ENCODE peak calls at places on chromosomes 4 and X, in four cellular contexts. R is GM23338, C is sigmoid colon, B is upper lobe of left lung. K is an unnamed sample.

GRCh38 chr4:69888336-69888735 is 28.4 kb upstream of the SULT1E1 start:
- DNase-seq in R (no peak), C (no peak), B (no peak), K (no peak)

GRCh38 chrX:19842542-19842941 is 44.9 kb downstream of the SH3KBP1 start:
- DNase-seq in R (no peak), C (no peak), B (no peak), K (no peak)

GRCh38 chr4:110826656-110827055 is 203.8 kb upstream of the PITX2 start:
- DNase-seq in R (no peak), C (no peak), B (no peak), K (no peak)

GRCh38 chrX:3651272-3651671 is 62.2 kb downstream of the PRKX start:
- DNase-seq in R (peak; percentile 12), C (no peak), B (no peak), K (no peak)

GRCh38 chrX:72316408-72317079 is 10.8 kb upstream of the CITED1 start:
- DNase-seq in R (peak; percentile 40), C (no peak), B (no peak), K (no peak)

GRCh38 chr4:947491-947971 is 15.3 kb downstream of the TMEM175 start:
- DNase-seq in R (no peak), C (peak; percentile 46), B (no peak), K (no peak)

GRCh38 chr4:530017-530781 is 31.2 kb downstream of the PIGG start:
- DNase-seq in R (no peak), C (no peak), B (no peak), K (no peak)

GRCh38 chr4:89754531-89754930 is 82.4 kb downstream of the SNCA start:
- DNase-seq in R (no peak), C (no peak), B (no peak), K (no peak)

GRCh38 chrX:65688403-65688881 is 21.0 kb downstream of the MSN start:
- DNase-seq in R (no peak), C (no peak), B (peak; percentile 40), K (peak; percentile 21)

GRCh38 chr4:832536-832935 is 6.6 kb upstream of the CPLX1 start:
- DNase-seq in R (no peak), C (no peak), B (no peak), K (no peak)

GRCh38 chr4:122963222-122963621 is 40.8 kb upstream of the NUDT6 start:
- DNase-seq in R (no peak), C (no peak), B (no peak), K (no peak)

GRCh38 chr4:37953620-37954325 is 6.4 kb upstream of the PTTG2 start:
- DNase-seq in R (no peak), C (no peak), B (no peak), K (no peak)

GRCh38 chr4:14878681-14879080 is 123.6 kb upstream of the CPEB2 start:
- DNase-seq in R (no peak), C (no peak), B (no peak), K (no peak)

GRCh38 chrX:3244203-3244743 is 102.2 kb downstream of the MXRA5 start:
- DNase-seq in R (no peak), C (no peak), B (no peak), K (no peak)

GRCh38 chrX:143788265-143788664 is 67.7 kb upstream of the SPANXN2 start:
- DNase-seq in R (peak; percentile 1), C (no peak), B (no peak), K (no peak)

GRCh38 chr4:127304356-127304755 is 328.4 kb upstream of the INTU start:
- DNase-seq in R (no peak), C (no peak), B (no peak), K (no peak)

GRCh38 chr4:3262208-3263052 is 13.5 kb downstream of the MSANTD1 start:
- DNase-seq in R (no peak), C (peak; percentile 41), B (peak; percentile 16), K (peak; percentile 3)

GRCh38 chr4:3445829-3446545 is 4.2 kb downstream of the HGFAC start:
- DNase-seq in R (no peak), C (no peak), B (no peak), K (no peak)

GRCh38 chr4:109155682-109156243 is 146.7 kb downstream of the COL25A1 start:
- DNase-seq in R (no peak), C (no peak), B (no peak), K (no peak)

GRCh38 chrX:150573702-150574101 is 5.3 kb downstream of the MTM1 start:
- DNase-seq in R (no peak), C (no peak), B (no peak), K (peak; percentile 40)

GRCh38 chrX:77447339-77448149 is at the start of gene FGF16:
- DNase-seq in R (peak; percentile 34), C (no peak), B (no peak), K (no peak)

GRCh38 chr4:17027495-17027894 is 129.1 kb upstream of the LDB2 start:
- DNase-seq in R (no peak), C (no peak), B (no peak), K (no peak)

GRCh38 chr4:140930556-140930955 is 174.4 kb upstream of the TBC1D9 start:
- DNase-seq in R (no peak), C (peak; percentile 71), B (no peak), K (no peak)

GRCh38 chr4:165505991-165506779 is 127.4 kb downstream of the CPE start:
- DNase-seq in R (no peak), C (no peak), B (no peak), K (no peak)

GRCh38 chrX:38871129-38872029 is 70.1 kb downstream of the MID1IP1 start:
- DNase-seq in R (peak; percentile 85), C (no peak), B (no peak), K (no peak)

GRCh38 chr4:102169345-102169744 is 175.9 kb downstream of the SLC39A8 start:
- DNase-seq in R (peak; percentile 52), C (no peak), B (no peak), K (no peak)

GRCh38 chrX:65718538-65718937 is 51.1 kb downstream of the MSN start:
- DNase-seq in R (no peak), C (no peak), B (no peak), K (no peak)

GRCh38 chr4:179110816-179111215 is 1668.6 kb upstream of the AGA start:
- DNase-seq in R (no peak), C (no peak), B (no peak), K (no peak)

GRCh38 chr4:110970642-110971041 is 347.8 kb upstream of the PITX2 start:
- DNase-seq in R (peak; percentile 92), C (no peak), B (peak; percentile 21), K (peak; percentile 68)

GRCh38 chr4:24809376-24809775 is 14.0 kb downstream of the SOD3 start:
- DNase-seq in R (peak; percentile 74), C (no peak), B (no peak), K (no peak)

GRCh38 chr4:83723609-83724008 is 187.7 kb downstream of the GPAT3 start:
- DNase-seq in R (no peak), C (no peak), B (no peak), K (no peak)

GRCh38 chrX:109590176-109590575 is 34.8 kb downstream of the KCNE5 start:
- DNase-seq in R (no peak), C (no peak), B (no peak), K (no peak)

GRCh38 chrX:10008483-10009056 is 41.4 kb downstream of the CLDN34 start:
- DNase-seq in R (no peak), C (no peak), B (no peak), K (no peak)

GRCh38 chr4:162274354-162274753 is 110.6 kb upstream of the FSTL5 start:
- DNase-seq in R (no peak), C (peak; percentile 72), B (no peak), K (peak; percentile 26)

GRCh38 chr4:184510431-184510830 is 36.1 kb upstream of the IRF2 start:
- DNase-seq in R (no peak), C (no peak), B (peak; percentile 31), K (no peak)

GRCh38 chr4:121900132-121900983 is 30.1 kb upstream of the BBS7 start:
- DNase-seq in R (peak; percentile 84), C (no peak), B (peak; percentile 27), K (peak; percentile 35)

GRCh38 chrX:48459483-48459882 is 10.6 kb downstream of the SLC38A5 start:
- DNase-seq in R (no peak), C (no peak), B (no peak), K (no peak)

GRCh38 chrX:16312761-16313623 is 145.7 kb downstream of the MAGEB17 start:
- DNase-seq in R (peak; percentile 10), C (no peak), B (no peak), K (no peak)

GRCh38 chr4:147843162-147843561 is 111.3 kb downstream of the ARHGAP10 start:
- DNase-seq in R (peak; percentile 50), C (no peak), B (no peak), K (no peak)

GRCh38 chr4:106676173-106676921 is 307.8 kb upstream of the GIMD1 start:
- DNase-seq in R (no peak), C (no peak), B (no peak), K (no peak)

DNA sequence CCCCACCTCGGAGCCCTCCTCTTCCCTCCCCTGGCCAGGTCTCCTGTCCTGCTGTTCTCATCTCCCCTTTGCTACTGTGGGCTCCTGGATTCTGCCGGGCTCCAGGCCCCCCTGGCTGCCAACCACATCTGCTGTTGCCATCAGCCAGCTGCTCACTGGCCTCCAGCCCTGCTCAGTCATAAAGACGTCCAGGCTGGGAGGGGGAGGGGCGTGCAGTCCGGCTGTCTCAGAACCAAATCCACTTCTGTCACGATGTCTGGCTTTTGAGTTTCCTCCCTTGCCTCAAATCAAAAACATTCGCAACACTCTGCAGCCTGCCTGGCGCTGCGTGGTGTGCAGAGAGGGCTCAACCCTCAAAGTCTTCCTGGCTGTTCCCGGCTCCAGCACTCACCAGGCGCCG is 7.1 kb downstream of the RASL11B start:
- DNase-seq in R (no peak), C (peak; percentile 70), B (no peak), K (peak; percentile 31)
- TF ChIP-seq POLR2AphosphoS5 in R (no peak), C (no peak), B (no peak), K (no peak)

DNA sequence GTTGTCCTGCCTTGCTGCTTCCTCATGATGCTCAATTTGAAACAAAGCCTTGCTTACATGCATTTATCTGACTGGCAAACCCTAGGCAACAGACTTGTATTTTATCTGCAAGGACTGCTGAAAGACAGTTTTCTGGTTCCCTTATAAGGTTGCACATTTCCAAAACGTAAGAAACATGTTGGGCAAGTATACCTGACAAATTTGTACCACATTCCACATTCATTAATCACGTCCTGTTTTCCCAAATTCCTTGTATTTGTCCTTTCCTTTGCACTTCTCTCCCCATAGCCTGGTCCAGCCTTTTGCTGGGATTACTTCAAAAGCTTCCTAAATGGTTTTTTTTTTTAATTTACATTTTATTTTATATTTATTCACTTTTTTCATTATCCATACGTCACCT is 310.1 kb downstream of the PPP3CA start:
- DNase-seq in R (no peak), C (no peak), B (no peak), K (no peak)
- H3K27ac ChIP-seq in R (no peak overlapping the region), C (no peak overlapping the region), B (no peak overlapping the region), K (no peak overlapping the region)

DNA sequence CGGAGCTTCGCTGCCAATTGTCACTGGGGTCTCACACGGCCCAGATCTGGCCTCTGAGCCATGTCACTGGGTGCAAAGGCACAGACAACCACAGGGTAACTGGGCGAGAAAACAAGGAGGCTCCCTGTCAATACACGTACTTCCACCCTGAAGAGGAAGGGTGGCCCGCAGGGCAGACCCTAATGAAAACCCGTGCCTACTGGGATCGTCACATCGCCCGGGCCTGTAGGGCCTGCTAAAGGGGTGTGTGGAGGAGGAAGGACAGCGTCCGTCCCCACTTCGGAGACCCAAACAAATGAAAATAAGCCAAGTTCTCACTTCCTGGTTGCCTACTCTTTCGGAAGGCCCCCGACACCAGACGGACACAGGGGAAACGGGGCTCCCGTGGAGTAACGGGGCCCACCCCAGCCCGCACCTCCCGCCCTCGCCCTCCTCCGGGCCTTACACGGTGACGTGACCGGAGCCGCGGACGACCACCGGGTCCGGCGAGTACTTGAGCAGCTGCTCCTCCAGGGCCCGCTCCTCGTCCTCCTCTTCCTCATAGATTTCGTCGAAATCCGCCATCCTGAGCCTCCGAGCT is 578 bp downstream of the CHIC2 start:
- DNase-seq in R (peak; percentile 48), C (peak; percentile 76), B (peak; percentile 43), K (peak; percentile 41)
- TF ChIP-seq POLR2AphosphoS5 in R (no peak), C (no peak), B (no peak), K (no peak)

GRCh38 chrX:42776195-42776594 is 1.8 kb downstream of the PPP1R2C start:
- DNase-seq in R (no peak), C (no peak), B (no peak), K (no peak)
- H3K27ac ChIP-seq in R (no peak overlapping the region), C (no peak overlapping the region), B (no peak overlapping the region), K (no peak overlapping the region)

K was measured in transverse colon.